ENCODE peak calls at places on chromosomes 16 and 17, in ten cellular contexts. D is stomach; K is adrenal gland; B is CD8-positive, alpha-beta memory T cell; S is A549; A is fibroblast of lung; Y is mesendoderm; Z is effector memory CD4-positive, alpha-beta T cell; Q is colonic mucosa; X is mammary epithelial cell. C is an unnamed sample. For H3K4me1, the result is how much of the 10 kb centered on the place peaks cover.

GRCh38 chr16:9966569-9967157 is 215.6 kb downstream of the GRIN2A start:
- DNase-seq in D (no peak), K (no peak), B (no peak), S (no peak), A (no peak), Y (peak), Z (no peak), Q (no peak), X (peak), C (no peak)

GRCh38 chr17:4947411-4948165 is 742 bp downstream of the PFN1 start:
- DNase-seq in D (peak), K (peak), B (peak), S (peak), A (peak), Y (peak), Z (peak), Q (peak), X (peak), C (peak)

GRCh38 chr16:68481636-68482035 is 33.3 kb upstream of the SMPD3 start:
- DNase-seq in D (no peak), K (no peak), B (no peak), S (no peak), A (no peak), Y (no peak), Z (no peak), Q (no peak), X (no peak), C (no peak)

GRCh38 chr16:28554634-28555423 is 1.1 kb downstream of the SGF29 start:
- DNase-seq in D (no peak), K (no peak), B (no peak), S (no peak), A (no peak), Y (no peak), Z (no peak), Q (no peak), X (no peak), C (no peak)

GRCh38 chr17:488993-489757 is 136.6 kb upstream of the RPH3AL start:
- DNase-seq in D (no peak), K (no peak), B (peak), S (peak), A (peak), Y (peak), Z (no peak), Q (no peak), X (peak), C (no peak)

GRCh38 chr17:41529491-41529915 is 1.4 kb upstream of the KRT19 start:
- DNase-seq in D (no peak), K (no peak), B (no peak), S (no peak), A (no peak), Y (no peak), Z (no peak), Q (no peak), X (no peak), C (no peak)

GRCh38 chr17:73283841-73284282 is 22.2 kb upstream of the CPSF4L start:
- DNase-seq in D (no peak), K (no peak), B (no peak), S (no peak), A (no peak), Y (peak), Z (no peak), Q (no peak), X (no peak), C (peak)

GRCh38 chr16:59478806-59479205 is 744.7 kb upstream of the GOT2 start:
- DNase-seq in D (no peak), K (no peak), B (no peak), S (no peak), A (no peak), Y (no peak), Z (no peak), Q (no peak), X (peak), C (no peak)

GRCh38 chr17:42725143-42725542 is 19.7 kb downstream of the EZH1 start:
- DNase-seq in D (no peak), K (no peak), B (no peak), S (no peak), A (no peak), Y (no peak), Z (no peak), Q (no peak), X (no peak), C (no peak)

GRCh38 chr16:13909069-13909468 is 10.9 kb upstream of the ERCC4 start:
- DNase-seq in D (no peak), K (no peak), B (no peak), S (no peak), A (no peak), Y (no peak), Z (no peak), Q (no peak), X (no peak), C (no peak)

GRCh38 chr16:23351360-23351759 is 49.3 kb downstream of the SCNN1B start:
- DNase-seq in D (no peak), K (no peak), B (no peak), S (no peak), A (no peak), Y (no peak), Z (no peak), Q (peak), X (no peak), C (no peak)

GRCh38 chr17:30405161-30405560 is 26.4 kb downstream of the CPD start:
- DNase-seq in D (no peak), K (no peak), B (no peak), S (no peak), A (no peak), Y (peak), Z (no peak), Q (no peak), X (no peak), C (no peak)

GRCh38 chr17:7043544-7044268 is at the start of gene SLC16A11:
- DNase-seq in D (peak), K (peak), B (peak), S (no peak), A (no peak), Y (no peak), Z (no peak), Q (peak), X (no peak), C (peak)

GRCh38 chr16:69564845-69565610 is 738 bp upstream of the NFAT5 start:
- DNase-seq in D (no peak), K (no peak), B (no peak), S (no peak), A (peak), Y (peak), Z (no peak), Q (no peak), X (peak), C (no peak)

GRCh38 chr16:15399317-15399716 is 3.8 kb downstream of the MPV17L start:
- DNase-seq in D (no peak), K (no peak), B (no peak), S (no peak), A (no peak), Y (no peak), Z (no peak), Q (no peak), X (no peak), C (no peak)

GRCh38 chr17:15485045-15485444 is 17.6 kb upstream of the CDRT4 start:
- DNase-seq in D (no peak), K (no peak), B (no peak), S (no peak), A (no peak), Y (peak), Z (no peak), Q (no peak), X (no peak), C (no peak)

GRCh38 chr16:80954985-80955384 is 51.7 kb downstream of the CMC2 start:
- DNase-seq in D (no peak), K (peak), B (no peak), S (no peak), A (no peak), Y (no peak), Z (no peak), Q (no peak), X (peak), C (no peak)

GRCh38 chr16:28155293-28155692 is 56.5 kb downstream of the XPO6 start:
- DNase-seq in D (no peak), K (no peak), B (no peak), S (no peak), A (peak), Y (no peak), Z (no peak), Q (no peak), X (no peak), C (no peak)

GRCh38 chr17:82602986-82603385 is 45.3 kb downstream of the WDR45B start:
- DNase-seq in D (no peak), K (no peak), B (no peak), S (no peak), A (no peak), Y (no peak), Z (no peak), Q (no peak), X (no peak), C (no peak)

GRCh38 chr16:54418903-54419302 is 132.3 kb upstream of the IRX3 start:
- DNase-seq in D (no peak), K (no peak), B (no peak), S (no peak), A (no peak), Y (no peak), Z (no peak), Q (no peak), X (no peak), C (no peak)

GRCh38 chr17:19533718-19534561 is at the start of gene SLC47A1:
- DNase-seq in D (no peak), K (peak), B (no peak), S (peak), A (no peak), Y (peak), Z (no peak), Q (no peak), X (peak), C (peak)

GRCh38 chr17:72699566-72699965 is 392.9 kb downstream of the SLC39A11 start:
- DNase-seq in D (no peak), K (no peak), B (no peak), S (no peak), A (no peak), Y (no peak), Z (no peak), Q (no peak), X (peak), C (no peak)

GRCh38 chr16:86925067-86925791 is 346.9 kb downstream of the FOXL1 start:
- DNase-seq in D (no peak), K (no peak), B (no peak), S (no peak), A (peak), Y (no peak), Z (no peak), Q (no peak), X (no peak), C (no peak)

GRCh38 chr16:84484579-84485254 is 19.7 kb downstream of the MEAK7 start:
- DNase-seq in D (peak), K (peak), B (no peak), S (peak), A (peak), Y (peak), Z (no peak), Q (peak), X (no peak), C (no peak)

GRCh38 chr17:36495076-36495578 is 8.6 kb downstream of the ZNHIT3 start:
- DNase-seq in D (no peak), K (no peak), B (no peak), S (no peak), A (no peak), Y (no peak), Z (no peak), Q (no peak), X (no peak), C (no peak)

GRCh38 chr16:90047714-90048346 is 28.6 kb upstream of the DBNDD1 start:
- DNase-seq in D (no peak), K (no peak), B (no peak), S (no peak), A (no peak), Y (no peak), Z (no peak), Q (no peak), X (no peak), C (no peak)

GRCh38 chr16:63361032-63361624 is 1324.9 kb upstream of the CDH8 start:
- DNase-seq in D (no peak), K (no peak), B (no peak), S (peak), A (peak), Y (peak), Z (no peak), Q (peak), X (peak), C (no peak)

GRCh38 chr16:21646721-21647561 is 5.5 kb downstream of the IGSF6 start:
- DNase-seq in D (peak), K (no peak), B (peak), S (no peak), A (no peak), Y (no peak), Z (peak), Q (peak), X (peak), C (no peak)

GRCh38 chr17:37710344-37710886 is 34.4 kb downstream of the HNF1B start:
- DNase-seq in D (peak), K (no peak), B (no peak), S (peak), A (peak), Y (peak), Z (no peak), Q (peak), X (no peak), C (peak)

GRCh38 chr16:14324581-14324980 is 253.5 kb downstream of the MRTFB start:
- DNase-seq in D (no peak), K (peak), B (no peak), S (no peak), A (peak), Y (no peak), Z (no peak), Q (no peak), X (peak), C (no peak)

GRCh38 chr17:35931794-35932419 is 1.3 kb upstream of the RDM1 start:
- DNase-seq in D (no peak), K (peak), B (no peak), S (no peak), A (peak), Y (no peak), Z (no peak), Q (no peak), X (no peak), C (no peak)

GRCh38 chr17:74417178-74418045 is 14.5 kb upstream of the GPRC5C start:
- DNase-seq in D (peak), K (no peak), B (no peak), S (peak), A (no peak), Y (peak), Z (no peak), Q (peak), X (peak), C (no peak)

GRCh38 chr17:49752508-49752907 is 11.4 kb downstream of the FAM117A start:
- DNase-seq in D (no peak), K (no peak), B (no peak), S (no peak), A (no peak), Y (no peak), Z (no peak), Q (no peak), X (no peak), C (no peak)

GRCh38 chr17:81345211-81346089 is 49.8 kb upstream of the BAHCC1 start:
- DNase-seq in D (peak), K (peak), B (peak), S (peak), A (peak), Y (peak), Z (peak), Q (peak), X (peak), C (peak)

GRCh38 chr16:29789775-29790182 is 772 bp upstream of the KIF22 start:
- DNase-seq in D (no peak), K (no peak), B (no peak), S (no peak), A (no peak), Y (no peak), Z (no peak), Q (no peak), X (no peak), C (no peak)

GRCh38 chr17:79950306-79950705 is 85.4 kb downstream of the TBC1D16 start:
- DNase-seq in D (peak), K (peak), B (peak), S (no peak), A (no peak), Y (no peak), Z (no peak), Q (no peak), X (no peak), C (no peak)
- H3K4me1 ChIP-seq in D (under half), K (under half), B (under half), S (under half), A (under half), Y (under half), Z (under half), Q (under half), X (under half), C (under half)

GRCh38 chr17:68289936-68290267 is 1.0 kb downstream of the SLC16A6 start:
- DNase-seq in D (no peak), K (no peak), B (no peak), S (no peak), A (no peak), Y (no peak), Z (no peak), Q (no peak), X (no peak), C (no peak)

GRCh38 chr17:68290268-68290954 is 516 bp downstream of the SLC16A6 start:
- DNase-seq in D (peak), K (peak), B (peak), S (no peak), A (no peak), Y (peak), Z (peak), Q (peak), X (no peak), C (peak)

GRCh38 chr17:68289473-68289872 is 1.5 kb downstream of the SLC16A6 start:
- DNase-seq in D (no peak), K (no peak), B (no peak), S (no peak), A (no peak), Y (no peak), Z (no peak), Q (no peak), X (no peak), C (no peak)

GRCh38 chr17:68288375-68288774 is 2.6 kb downstream of the SLC16A6 start:
- DNase-seq in D (no peak), K (peak), B (no peak), S (no peak), A (no peak), Y (peak), Z (no peak), Q (no peak), X (no peak), C (no peak)

GRCh38 chr17:68288804-68289203 is 2.1 kb downstream of the SLC16A6 start:
- DNase-seq in D (no peak), K (no peak), B (no peak), S (peak), A (no peak), Y (peak), Z (no peak), Q (no peak), X (no peak), C (no peak)
- H3K4me1 ChIP-seq in D (under half), K (under half), B (under half), S (under half), A (under half), Y (under half), Z (under half), Q (under half), X (under half), C (under half)

GRCh38 chr17:57532556-57532955 is 212.5 kb downstream of the CCDC182 start:
- DNase-seq in D (no peak), K (no peak), B (no peak), S (no peak), A (no peak), Y (no peak), Z (no peak), Q (no peak), X (no peak), C (no peak)

GRCh38 chr17:57534863-57535651 is 210.0 kb downstream of the CCDC182 start:
- DNase-seq in D (no peak), K (peak), B (no peak), S (peak), A (no peak), Y (peak), Z (no peak), Q (no peak), X (no peak), C (no peak)

GRCh38 chr17:57532966-57533365 is 212.1 kb downstream of the CCDC182 start:
- DNase-seq in D (no peak), K (no peak), B (no peak), S (no peak), A (no peak), Y (no peak), Z (no peak), Q (no peak), X (no peak), C (no peak)

GRCh38 chr17:57535652-57536018 is 209.5 kb downstream of the CCDC182 start:
- DNase-seq in D (no peak), K (no peak), B (no peak), S (peak), A (no peak), Y (no peak), Z (no peak), Q (no peak), X (no peak), C (no peak)

DNA sequence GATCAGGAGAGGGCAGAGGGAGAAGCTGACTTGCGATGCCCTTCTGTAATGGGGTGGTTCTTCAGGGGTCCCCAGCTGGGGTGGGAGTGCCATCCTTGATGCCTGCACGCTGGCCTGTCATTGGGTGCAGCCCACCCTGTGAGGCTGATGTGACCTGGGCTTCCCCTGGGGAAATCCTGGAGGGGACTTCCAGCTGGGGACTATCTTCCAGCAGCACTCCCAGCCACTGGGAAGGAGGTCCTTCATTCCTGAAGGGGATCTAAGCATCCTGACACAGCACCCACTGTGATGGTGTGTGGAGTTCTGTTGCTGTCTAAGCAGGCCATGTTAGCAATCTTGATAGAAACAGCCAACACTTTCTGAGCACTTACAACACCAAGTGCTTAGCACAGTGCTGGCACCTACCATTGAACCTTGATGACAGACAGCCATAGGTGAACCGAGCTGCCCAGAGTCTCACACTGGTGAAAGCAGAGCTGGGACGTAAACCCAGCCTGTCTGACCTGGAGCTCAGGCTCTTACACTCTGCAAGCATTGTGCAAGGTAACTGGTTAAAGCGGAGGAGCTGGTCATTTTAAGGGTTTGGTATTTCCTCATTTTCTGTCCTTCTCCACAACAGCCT is 211.3 kb downstream of the CCDC182 start:
- DNase-seq in D (no peak), K (no peak), B (no peak), S (no peak), A (no peak), Y (no peak), Z (no peak), Q (no peak), X (no peak), C (no peak)
- H3K4me1 ChIP-seq in D (under half), K (under half), B (under half), S (half or more), A (under half), Y (under half), Z (under half), Q (under half), X (under half), C (under half)

GRCh38 chr17:17387017-17387416 is 83.8 kb downstream of the NT5M start:
- DNase-seq in D (no peak), K (no peak), B (no peak), S (no peak), A (no peak), Y (no peak), Z (no peak), Q (peak), X (peak), C (no peak)

GRCh38 chr17:17384961-17385360 is 81.8 kb downstream of the NT5M start:
- DNase-seq in D (no peak), K (no peak), B (no peak), S (no peak), A (no peak), Y (no peak), Z (no peak), Q (no peak), X (no peak), C (no peak)

GRCh38 chr17:17385502-17385901 is 82.3 kb downstream of the NT5M start:
- DNase-seq in D (no peak), K (no peak), B (no peak), S (no peak), A (no peak), Y (no peak), Z (no peak), Q (no peak), X (no peak), C (no peak)

GRCh38 chr17:17387461-17388362 is 84.5 kb downstream of the NT5M start:
- DNase-seq in D (peak), K (no peak), B (no peak), S (peak), A (no peak), Y (peak), Z (no peak), Q (peak), X (peak), C (no peak)

GRCh38 chr17:17386143-17386800 is 83.1 kb downstream of the NT5M start:
- DNase-seq in D (no peak), K (no peak), B (no peak), S (no peak), A (no peak), Y (no peak), Z (no peak), Q (no peak), X (no peak), C (no peak)
- H3K4me1 ChIP-seq in D (under half), K (under half), B (under half), S (under half), A (under half), Y (under half), Z (under half), Q (under half), X (under half), C (under half)

C was measured in left lung.